ENCODE peak calls at places on chromosomes 1 and 21, in eight cellular contexts. A is cerebellar cortex, V is K562, M is HT1080, X is kidney epithelial cell, L is NCI-H2171, T is GM12865, S is NCI-H2107. B is an unnamed sample.

GRCh38 chr21:33821580-33822322 is 93.9 kb downstream of the ATP5PO start:
- DNase-seq in A (no peak), V (no peak), M (no peak), X (no peak), L (no peak), T (no peak), S (no peak), B (peak)

GRCh38 chr1:213124590-213124989 is 73.5 kb downstream of the RPS6KC1 start:
- DNase-seq in A (no peak), V (no peak), M (no peak), X (no peak), L (no peak), T (no peak), S (no peak), B (no peak)

GRCh38 chr1:245337829-245338484 is 183.2 kb downstream of the KIF26B start:
- DNase-seq in A (no peak), V (peak), M (no peak), X (no peak), L (no peak), T (no peak), S (no peak), B (no peak)

GRCh38 chr1:94974224-94974623 is 47.3 kb upstream of the CNN3 start:
- DNase-seq in A (no peak), V (no peak), M (no peak), X (peak), L (no peak), T (no peak), S (no peak), B (no peak)

GRCh38 chr21:34846601-34847112 is 177.9 kb downstream of the CLIC6 start:
- DNase-seq in A (no peak), V (no peak), M (peak), X (peak), L (peak), T (no peak), S (no peak), B (peak)

GRCh38 chr1:204826970-204827369 is 43.7 kb upstream of the NFASC start:
- DNase-seq in A (no peak), V (peak), M (peak), X (no peak), L (no peak), T (peak), S (no peak), B (peak)

GRCh38 chr1:112509005-112509659 is 367 bp downstream of the WNT2B start:
- DNase-seq in A (no peak), V (no peak), M (no peak), X (no peak), L (no peak), T (no peak), S (no peak), B (no peak)

GRCh38 chr1:4060850-4061249 is 160.8 kb upstream of the C1orf174 start:
- DNase-seq in A (no peak), V (no peak), M (no peak), X (no peak), L (no peak), T (no peak), S (no peak), B (no peak)

GRCh38 chr1:230095938-230096337 is 28.9 kb downstream of the GALNT2 start:
- DNase-seq in A (no peak), V (no peak), M (no peak), X (no peak), L (no peak), T (no peak), S (no peak), B (no peak)

B was measured in HEK293T.